ENCODE peak calls at places on chromosome 9, in ten cellular contexts. D is T-helper 2 cell, T is memory B cell, F is C1 segment of cervical spinal cord, G is neural progenitor cell, Q is HTR-8/SVneo, A is NCI-H2227 treated with DMSO at 0.1 percent for 48 hours, Z is GM12865, C is Calu3, M is naive B cell. L is an unnamed sample.
A peak's percentile ranks its signal among the peaks of the same experiment; 100 is the strongest.

GRCh38 chr9:27447036-27447700 is 76.9 kb upstream of the IFNK start:
- DNase-seq in M (no peak), F (no peak), T (no peak), Z (no peak), D (no peak), A (no peak), Q (no peak), G (no peak), C (no peak), L (no peak)

GRCh38 chr9:129626079-129626943 is at the start of gene NTMT1:
- DNase-seq in F (peak; percentile 91), T (peak; percentile 93), A (peak; percentile 72), D (peak; percentile 87), Q (peak; percentile 68), M (peak; percentile 94), Z (peak; percentile 91), G (peak; percentile 92), C (peak; percentile 78), L (peak; percentile 71)

GRCh38 chr9:121895836-121896544 is 197.1 kb downstream of the TTLL11 start:
- DNase-seq in T (no peak), A (no peak), F (no peak), M (no peak), C (no peak), Z (no peak), Q (no peak), D (no peak), G (peak; percentile 34), L (no peak)

GRCh38 chr9:42852133-42852532 is 668.7 kb downstream of the SPATA31A6 start:
- DNase-seq in Z (peak; percentile 75), Q (no peak), C (peak; percentile 75), M (no peak), A (peak; percentile 40), D (no peak), T (no peak), G (peak; percentile 62), F (no peak), L (no peak)

GRCh38 chr9:33721674-33722358 is 73.5 kb upstream of the PRSS3 start:
- DNase-seq in Z (peak; percentile 86), M (peak; percentile 70), T (peak; percentile 84), A (peak; percentile 77), C (peak; percentile 83), D (peak; percentile 78), Q (peak; percentile 26), G (peak; percentile 95), F (peak; percentile 61), L (peak; percentile 56)

GRCh38 chr9:125271081-125271480 is 9.5 kb downstream of the GAPVD1 start:
- DNase-seq in F (no peak), Q (no peak), M (no peak), Z (no peak), D (no peak), T (no peak), C (no peak), A (no peak), G (no peak), L (no peak)

GRCh38 chr9:90969021-90969675 is 167.5 kb downstream of the SYK start:
- DNase-seq in A (peak; percentile 15), G (no peak), M (no peak), D (no peak), Z (no peak), Q (no peak), T (no peak), F (no peak), C (no peak), L (no peak)

GRCh38 chr9:100473271-100474081 is 527 bp downstream of the TMEFF1 start:
- DNase-seq in F (no peak), Q (peak; percentile 13), Z (peak; percentile 34), D (peak; percentile 4), T (peak; percentile 32), C (peak; percentile 43), G (peak; percentile 80), A (no peak), M (peak; percentile 44), L (no peak)

GRCh38 chr9:3500044-3500443 is 25.8 kb downstream of the RFX3 start:
- DNase-seq in A (no peak), T (no peak), Q (no peak), G (peak; percentile 26), Z (peak; percentile 36), D (no peak), F (no peak), M (no peak), C (no peak), L (no peak)

GRCh38 chr9:136673088-136673969 is 10.6 kb downstream of the EGFL7 start:
- DNase-seq in T (no peak), D (no peak), C (no peak), A (no peak), Q (no peak), Z (no peak), F (no peak), G (no peak), M (no peak), L (no peak)

GRCh38 chr9:131633491-131634031 is 88.2 kb downstream of the PRRT1B start:
- DNase-seq in M (no peak), T (no peak), A (no peak), F (no peak), G (no peak), Q (no peak), D (no peak), Z (no peak), C (no peak), L (no peak)

GRCh38 chr9:27276182-27277030 is 20.5 kb downstream of the EQTN start:
- DNase-seq in A (peak; percentile 19), M (peak; percentile 41), G (peak; percentile 73), Q (peak; percentile 37), D (no peak), T (peak; percentile 57), F (no peak), Z (peak; percentile 50), C (peak; percentile 5), L (no peak)

GRCh38 chr9:69326261-69326660 is 1.2 kb downstream of the ENTREP1 start:
- DNase-seq in C (no peak), G (peak; percentile 9), F (no peak), A (no peak), Z (no peak), T (no peak), Q (no peak), D (no peak), M (no peak), L (no peak)

GRCh38 chr9:126454795-126455194 is 128.2 kb downstream of the MVB12B start:
- DNase-seq in M (no peak), C (no peak), G (no peak), D (no peak), T (no peak), A (no peak), F (no peak), Z (no peak), Q (no peak), L (no peak)

GRCh38 chr9:109477269-109478203 is 20.6 kb downstream of the PTPN3 start:
- DNase-seq in F (no peak), C (peak; percentile 94), Q (no peak), T (no peak), A (no peak), D (no peak), G (no peak), Z (no peak), M (no peak), L (no peak)

GRCh38 chr9:98317134-98317857 is 61.8 kb upstream of the TBC1D2 start:
- DNase-seq in C (no peak), T (no peak), A (no peak), M (no peak), D (no peak), Q (no peak), Z (no peak), G (no peak), F (no peak), L (no peak)

GRCh38 chr9:26175264-26175663 is 497.0 kb upstream of the TUSC1 start:
- DNase-seq in M (no peak), Z (no peak), G (no peak), Q (peak; percentile 9), A (no peak), T (no peak), F (no peak), D (no peak), C (no peak), L (no peak)